ENCODE peak calls at places on chromosomes 2 and 18, in eight cellular contexts. H, P, C, N, L, Z, S and Q are unnamed samples.

GRCh38 chr18:24601624-24602023 is 141.2 kb downstream of the HRH4 start:
- DNase-seq in S (no peak), C (no peak), P (no peak), H (no peak), L (no peak), N (no peak), Z (no peak), Q (no peak)

GRCh38 chr18:61893304-61893970 is 630 bp upstream of the RNF152 start:
- DNase-seq in N (peak; percentile 34), Z (peak; percentile 44), L (no peak), P (peak; percentile 33), S (no peak), C (peak; percentile 81), H (peak; percentile 7), Q (peak; percentile 63)

GRCh38 chr18:2994603-2995432 is 18.1 kb downstream of the LPIN2 start:
- DNase-seq in S (peak; percentile 69), P (peak; percentile 71), H (peak; percentile 68), C (no peak), L (no peak), N (no peak), Z (peak; percentile 69), Q (peak; percentile 46)

GRCh38 chr2:15527074-15527739 is 33.9 kb downstream of the NBAS start:
- DNase-seq in Z (no peak), N (no peak), S (no peak), P (no peak), C (peak; percentile 2), H (no peak), L (no peak), Q (no peak)

GRCh38 chr2:96921561-96922303 is 51.9 kb upstream of the SEMA4C start:
- DNase-seq in H (no peak), Z (no peak), C (no peak), L (no peak), S (no peak), P (no peak), N (no peak), Q (no peak)

GRCh38 chr2:37781028-37781427 is 109.6 kb upstream of the CDC42EP3 start:
- DNase-seq in L (peak; percentile 62), P (no peak), N (no peak), S (no peak), Z (no peak), C (no peak), H (no peak), Q (peak; percentile 40)

GRCh38 chr18:5425721-5426120 is 118.1 kb downstream of the EPB41L3 start:
- DNase-seq in S (no peak), P (no peak), Z (peak; percentile 82), N (no peak), C (no peak), L (no peak), H (no peak), Q (no peak)

GRCh38 chr2:20992201-20992711 is 51.6 kb downstream of the APOB start:
- DNase-seq in S (no peak), Z (no peak), P (no peak), C (no peak), H (no peak), L (no peak), N (no peak), Q (no peak)

GRCh38 chr2:133822901-133823550 is 254.8 kb upstream of the NCKAP5 start:
- DNase-seq in C (no peak), P (no peak), N (no peak), H (no peak), L (no peak), S (no peak), Z (no peak), Q (no peak)

GRCh38 chr18:25560369-25560768 is 208.4 kb upstream of the ZNF521 start:
- DNase-seq in S (no peak), L (no peak), N (no peak), Z (no peak), P (no peak), H (no peak), C (no peak), Q (no peak)

GRCh38 chr2:226376516-226377180 is 423.0 kb downstream of the IRS1 start:
- DNase-seq in Z (no peak), S (no peak), H (no peak), P (no peak), C (no peak), N (no peak), L (no peak), Q (no peak)

GRCh38 chr2:67899187-67899586 is 163.6 kb downstream of the C1D start:
- DNase-seq in P (no peak), N (peak; percentile 25), H (no peak), S (no peak), L (no peak), C (no peak), Z (no peak), Q (peak; percentile 28)